ENCODE peak calls at places on chromosomes 11 and 22, in six cellular contexts. One of them, this sample, is unnamed.
A peak's percentile ranks its signal among the peaks of the same experiment; 100 is the strongest.

GRCh38 chr22:48103126-48103875 is 1340.9 kb downstream of the TBC1D22A start:
- DNase-seq in Right ventricle myocardium inferior: no peak
- DNase-seq in ovary: no peak
- DNase-seq in HuH-7: no peak
- DNase-seq in effector CD8-positive, alpha-beta T cell: no peak
- DNase-seq in sigmoid colon: no peak
- DNase-seq in this sample: peak; percentile 57

GRCh38 chr11:78344676-78345075 is 72.9 kb downstream of the GAB2 start:
- DNase-seq in HuH-7: no peak
- DNase-seq in ovary: no peak
- DNase-seq in Right ventricle myocardium inferior: no peak
- DNase-seq in sigmoid colon: no peak
- DNase-seq in effector CD8-positive, alpha-beta T cell: no peak
- DNase-seq in this sample: no peak

GRCh38 chr11:67439321-67440228 is 2.1 kb upstream of the PTPRCAP start:
- DNase-seq in HuH-7: peak; percentile 91
- DNase-seq in ovary: no peak
- DNase-seq in sigmoid colon: no peak
- DNase-seq in Right ventricle myocardium inferior: no peak
- DNase-seq in effector CD8-positive, alpha-beta T cell: no peak
- DNase-seq in this sample: peak; percentile 47

GRCh38 chr22:24681236-24681635 is 78.2 kb downstream of the GGT1 start:
- DNase-seq in sigmoid colon: no peak
- DNase-seq in Right ventricle myocardium inferior: no peak
- DNase-seq in ovary: no peak
- DNase-seq in HuH-7: no peak
- DNase-seq in effector CD8-positive, alpha-beta T cell: no peak
- DNase-seq in this sample: no peak

GRCh38 chr11:67646535-67647336 is 3.8 kb downstream of the ACY3 start:
- DNase-seq in Right ventricle myocardium inferior: no peak
- DNase-seq in effector CD8-positive, alpha-beta T cell: no peak
- DNase-seq in ovary: no peak
- DNase-seq in HuH-7: no peak
- DNase-seq in sigmoid colon: no peak
- DNase-seq in this sample: no peak

GRCh38 chr22:44963832-44964721 is 45.7 kb downstream of the PHF21B start:
- DNase-seq in ovary: no peak
- DNase-seq in effector CD8-positive, alpha-beta T cell: no peak
- DNase-seq in Right ventricle myocardium inferior: peak; percentile 41
- DNase-seq in HuH-7: no peak
- DNase-seq in sigmoid colon: no peak
- DNase-seq in this sample: no peak

GRCh38 chr22:38788016-38788415 is 5.9 kb downstream of the DNAL4 start:
- DNase-seq in ovary: peak; percentile 50
- DNase-seq in HuH-7: no peak
- DNase-seq in effector CD8-positive, alpha-beta T cell: no peak
- DNase-seq in Right ventricle myocardium inferior: no peak
- DNase-seq in sigmoid colon: peak; percentile 65
- DNase-seq in this sample: no peak

GRCh38 chr11:72673943-72674828 is at the start of gene PDE2A:
- DNase-seq in effector CD8-positive, alpha-beta T cell: no peak
- DNase-seq in HuH-7: no peak
- DNase-seq in ovary: no peak
- DNase-seq in sigmoid colon: no peak
- DNase-seq in Right ventricle myocardium inferior: no peak
- DNase-seq in this sample: no peak